ENCODE peak calls at places on chromosomes 13 and 19, in nine cellular contexts. One of them, this sample, is unnamed.

GRCh38 chr19:756232-756631 is 5.3 kb downstream of the MISP start:
- DNase-seq in stomach: no peak
- DNase-seq in SK-N-SH: peak; percentile 67
- DNase-seq in GM12878: no peak
- DNase-seq in HCT116: peak; percentile 73
- DNase-seq in sigmoid colon: no peak
- DNase-seq in transverse colon: peak; percentile 51
- DNase-seq in HL-60: no peak
- DNase-seq in breast epithelium: no peak
- DNase-seq in this sample: peak; percentile 82

GRCh38 chr13:43742911-43743310 is 43.9 kb downstream of the ENOX1 start:
- DNase-seq in sigmoid colon: no peak
- DNase-seq in transverse colon: no peak
- DNase-seq in breast epithelium: no peak
- DNase-seq in HCT116: no peak
- DNase-seq in SK-N-SH: no peak
- DNase-seq in stomach: no peak
- DNase-seq in HL-60: no peak
- DNase-seq in GM12878: no peak
- DNase-seq in this sample: no peak

GRCh38 chr13:27186295-27186694 is 14.7 kb upstream of the USP12 start:
- DNase-seq in transverse colon: no peak
- DNase-seq in sigmoid colon: no peak
- DNase-seq in HL-60: no peak
- DNase-seq in GM12878: no peak
- DNase-seq in SK-N-SH: no peak
- DNase-seq in stomach: no peak
- DNase-seq in breast epithelium: no peak
- DNase-seq in HCT116: no peak
- DNase-seq in this sample: no peak

GRCh38 chr13:98254541-98254940 is 77.5 kb upstream of the RNF113B start:
- DNase-seq in stomach: no peak
- DNase-seq in GM12878: no peak
- DNase-seq in SK-N-SH: peak; percentile 63
- DNase-seq in transverse colon: no peak
- DNase-seq in HCT116: no peak
- DNase-seq in breast epithelium: no peak
- DNase-seq in HL-60: no peak
- DNase-seq in sigmoid colon: no peak
- DNase-seq in this sample: no peak

GRCh38 chr19:43809762-43810696 is 7.8 kb upstream of the LYPD5 start:
- DNase-seq in breast epithelium: no peak
- DNase-seq in stomach: no peak
- DNase-seq in GM12878: peak; percentile 24
- DNase-seq in SK-N-SH: peak; percentile 55
- DNase-seq in sigmoid colon: no peak
- DNase-seq in HCT116: peak; percentile 63
- DNase-seq in transverse colon: no peak
- DNase-seq in HL-60: peak; percentile 50
- DNase-seq in this sample: peak; percentile 29

GRCh38 chr19:1490020-1490310 is 185 bp downstream of the PCSK4 start:
- DNase-seq in GM12878: no peak
- DNase-seq in sigmoid colon: no peak
- DNase-seq in stomach: no peak
- DNase-seq in breast epithelium: no peak
- DNase-seq in HL-60: no peak
- DNase-seq in SK-N-SH: no peak
- DNase-seq in HCT116: no peak
- DNase-seq in transverse colon: no peak
- DNase-seq in this sample: no peak

GRCh38 chr13:99304541-99304940 is 2.7 kb downstream of the GPR183 start:
- DNase-seq in breast epithelium: no peak
- DNase-seq in HL-60: peak; percentile 46
- DNase-seq in HCT116: no peak
- DNase-seq in stomach: no peak
- DNase-seq in sigmoid colon: no peak
- DNase-seq in GM12878: no peak
- DNase-seq in SK-N-SH: no peak
- DNase-seq in transverse colon: no peak
- DNase-seq in this sample: no peak

GRCh38 chr19:9075064-9075964 is 11.5 kb upstream of the OR1M1 start:
- DNase-seq in breast epithelium: peak; percentile 69
- DNase-seq in HL-60: no peak
- DNase-seq in sigmoid colon: peak; percentile 90
- DNase-seq in SK-N-SH: peak; percentile 30
- DNase-seq in GM12878: no peak
- DNase-seq in stomach: peak; percentile 58
- DNase-seq in HCT116: peak; percentile 97
- DNase-seq in transverse colon: peak; percentile 50
- DNase-seq in this sample: peak; percentile 65

GRCh38 chr19:2492870-2493269 is 16.9 kb downstream of the GADD45B start:
- DNase-seq in sigmoid colon: no peak
- DNase-seq in transverse colon: no peak
- DNase-seq in SK-N-SH: peak; percentile 33
- DNase-seq in HL-60: no peak
- DNase-seq in breast epithelium: no peak
- DNase-seq in HCT116: no peak
- DNase-seq in stomach: no peak
- DNase-seq in GM12878: no peak
- DNase-seq in this sample: no peak

GRCh38 chr19:2490659-2491058 is 14.7 kb downstream of the GADD45B start:
- DNase-seq in transverse colon: no peak
- DNase-seq in SK-N-SH: no peak
- DNase-seq in sigmoid colon: no peak
- DNase-seq in HCT116: no peak
- DNase-seq in breast epithelium: no peak
- DNase-seq in stomach: no peak
- DNase-seq in HL-60: no peak
- DNase-seq in GM12878: no peak
- DNase-seq in this sample: no peak

GRCh38 chr19:2488942-2489731 is 13.2 kb downstream of the GADD45B start:
- DNase-seq in sigmoid colon: no peak
- DNase-seq in HCT116: no peak
- DNase-seq in breast epithelium: no peak
- DNase-seq in GM12878: no peak
- DNase-seq in HL-60: peak; percentile 43
- DNase-seq in SK-N-SH: peak; percentile 92
- DNase-seq in transverse colon: peak; percentile 73
- DNase-seq in stomach: peak; percentile 82
- DNase-seq in this sample: no peak

GRCh38 chr19:2488405-2488941 is 12.5 kb downstream of the GADD45B start:
- DNase-seq in HCT116: no peak
- DNase-seq in HL-60: no peak
- DNase-seq in sigmoid colon: no peak
- DNase-seq in GM12878: no peak
- DNase-seq in breast epithelium: no peak
- DNase-seq in stomach: no peak
- DNase-seq in transverse colon: peak; percentile 73
- DNase-seq in SK-N-SH: no peak
- DNase-seq in this sample: no peak

DNA sequence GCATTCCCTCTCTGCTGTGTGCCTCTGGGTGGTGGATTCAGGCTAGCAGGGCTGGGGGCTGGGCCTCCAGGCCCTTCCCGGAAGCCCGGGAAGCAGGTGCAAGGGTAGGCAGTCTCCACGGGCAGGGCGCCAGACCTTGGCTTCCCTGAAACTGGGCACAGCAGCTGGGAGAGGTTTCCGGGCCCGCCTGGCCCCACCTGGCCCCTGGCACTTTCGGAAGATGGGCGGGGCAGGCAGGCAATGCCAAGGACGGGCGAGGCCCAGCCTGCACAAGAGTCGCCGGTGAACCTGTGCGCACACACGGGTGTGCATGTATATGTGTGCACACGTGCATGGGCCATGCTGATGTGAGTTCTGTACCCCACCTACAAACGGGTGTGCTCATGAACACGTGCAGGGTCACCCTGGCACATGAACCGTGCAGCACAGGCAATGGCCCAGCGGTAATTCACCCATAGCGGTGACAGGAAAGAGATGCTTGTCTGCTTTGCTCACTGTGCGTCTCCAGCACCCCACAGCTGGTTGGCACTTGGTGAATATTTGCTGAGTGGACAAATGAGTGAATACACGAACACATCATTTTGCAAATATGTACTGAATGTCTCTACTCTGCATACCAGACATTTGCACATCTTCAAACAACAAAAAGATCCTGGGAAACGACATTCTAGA is 15.3 kb downstream of the GADD45B start:
- DNase-seq in stomach: peak; percentile 98
- DNase-seq in SK-N-SH: no peak
- DNase-seq in HL-60: no peak
- DNase-seq in breast epithelium: peak; percentile 64
- DNase-seq in GM12878: no peak
- DNase-seq in HCT116: no peak
- DNase-seq in sigmoid colon: no peak
- DNase-seq in transverse colon: peak; percentile 96
- DNase-seq in this sample: no peak
- TF ChIP-seq POLR2AphosphoS5 in stomach: peak; percentile 33
- TF ChIP-seq POLR2AphosphoS5 in SK-N-SH: peak; percentile 19
- TF ChIP-seq POLR2AphosphoS5 in HL-60: peak; percentile 25
- TF ChIP-seq POLR2AphosphoS5 in breast epithelium: peak; percentile 63
- TF ChIP-seq POLR2AphosphoS5 in GM12878: no peak
- TF ChIP-seq POLR2AphosphoS5 in HCT116: no peak
- TF ChIP-seq POLR2AphosphoS5 in sigmoid colon: no peak
- TF ChIP-seq POLR2AphosphoS5 in transverse colon: peak; percentile 84
- TF ChIP-seq POLR2AphosphoS5 in this sample: no peak

GRCh38 chr19:52200044-52200443 is 10.2 kb downstream of the PPP2R1A start:
- DNase-seq in HCT116: no peak
- DNase-seq in transverse colon: no peak
- DNase-seq in SK-N-SH: no peak
- DNase-seq in HL-60: no peak
- DNase-seq in breast epithelium: peak; percentile 35
- DNase-seq in sigmoid colon: peak; percentile 84
- DNase-seq in stomach: no peak
- DNase-seq in GM12878: no peak
- DNase-seq in this sample: no peak

GRCh38 chr19:52198678-52199077 is 8.8 kb downstream of the PPP2R1A start:
- DNase-seq in sigmoid colon: no peak
- DNase-seq in transverse colon: no peak
- DNase-seq in stomach: no peak
- DNase-seq in HL-60: no peak
- DNase-seq in breast epithelium: no peak
- DNase-seq in HCT116: no peak
- DNase-seq in SK-N-SH: no peak
- DNase-seq in GM12878: no peak
- DNase-seq in this sample: no peak

GRCh38 chr19:52196256-52196967 is 6.6 kb downstream of the PPP2R1A start:
- DNase-seq in breast epithelium: no peak
- DNase-seq in HCT116: no peak
- DNase-seq in transverse colon: no peak
- DNase-seq in SK-N-SH: no peak
- DNase-seq in GM12878: no peak
- DNase-seq in HL-60: no peak
- DNase-seq in sigmoid colon: no peak
- DNase-seq in stomach: no peak
- DNase-seq in this sample: no peak

GRCh38 chr19:52197964-52198363 is 8.1 kb downstream of the PPP2R1A start:
- DNase-seq in transverse colon: no peak
- DNase-seq in sigmoid colon: no peak
- DNase-seq in breast epithelium: no peak
- DNase-seq in stomach: no peak
- DNase-seq in GM12878: no peak
- DNase-seq in HCT116: no peak
- DNase-seq in HL-60: no peak
- DNase-seq in SK-N-SH: no peak
- DNase-seq in this sample: no peak
- TF ChIP-seq POLR2AphosphoS5 in transverse colon: no peak
- TF ChIP-seq POLR2AphosphoS5 in sigmoid colon: no peak
- TF ChIP-seq POLR2AphosphoS5 in breast epithelium: no peak
- TF ChIP-seq POLR2AphosphoS5 in stomach: no peak
- TF ChIP-seq POLR2AphosphoS5 in GM12878: no peak
- TF ChIP-seq POLR2AphosphoS5 in HCT116: no peak
- TF ChIP-seq POLR2AphosphoS5 in HL-60: no peak
- TF ChIP-seq POLR2AphosphoS5 in SK-N-SH: no peak
- TF ChIP-seq POLR2AphosphoS5 in this sample: no peak

GRCh38 chr13:107066355-107066754 is 498.4 kb upstream of the ARGLU1 start:
- DNase-seq in SK-N-SH: no peak
- DNase-seq in HCT116: no peak
- DNase-seq in stomach: no peak
- DNase-seq in breast epithelium: no peak
- DNase-seq in transverse colon: no peak
- DNase-seq in sigmoid colon: no peak
- DNase-seq in HL-60: no peak
- DNase-seq in GM12878: no peak
- DNase-seq in this sample: no peak

GRCh38 chr13:107069107-107069776 is 501.3 kb upstream of the ARGLU1 start:
- DNase-seq in transverse colon: no peak
- DNase-seq in breast epithelium: no peak
- DNase-seq in sigmoid colon: no peak
- DNase-seq in HL-60: no peak
- DNase-seq in GM12878: no peak
- DNase-seq in HCT116: no peak
- DNase-seq in SK-N-SH: peak; percentile 34
- DNase-seq in stomach: no peak
- DNase-seq in this sample: no peak

DNA sequence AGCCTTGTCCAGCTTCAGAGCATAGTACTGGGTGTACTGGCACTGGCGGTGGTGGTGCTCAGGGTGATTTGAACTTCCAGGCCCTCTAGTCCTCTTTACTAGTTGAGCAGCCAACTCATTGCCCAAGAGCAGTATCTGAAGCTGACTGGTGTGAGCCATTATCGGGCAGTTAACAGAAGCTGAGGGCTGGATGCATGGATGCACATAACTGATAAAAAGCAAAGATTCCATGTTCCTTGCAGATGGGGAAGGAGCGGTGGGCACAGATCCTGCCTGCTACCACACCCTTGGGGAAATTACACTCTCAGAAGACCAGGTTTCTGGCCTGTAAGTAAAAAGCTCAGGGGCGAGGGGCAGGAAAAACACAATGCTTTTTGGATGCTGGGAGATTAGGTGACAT is 499.4 kb upstream of the ARGLU1 start:
- DNase-seq in SK-N-SH: peak; percentile 11
- DNase-seq in HL-60: no peak
- DNase-seq in transverse colon: no peak
- DNase-seq in sigmoid colon: no peak
- DNase-seq in GM12878: no peak
- DNase-seq in HCT116: no peak
- DNase-seq in stomach: no peak
- DNase-seq in breast epithelium: no peak
- DNase-seq in this sample: no peak
- TF ChIP-seq POLR2AphosphoS5 in SK-N-SH: no peak
- TF ChIP-seq POLR2AphosphoS5 in HL-60: no peak
- TF ChIP-seq POLR2AphosphoS5 in transverse colon: no peak
- TF ChIP-seq POLR2AphosphoS5 in sigmoid colon: no peak
- TF ChIP-seq POLR2AphosphoS5 in GM12878: no peak
- TF ChIP-seq POLR2AphosphoS5 in HCT116: no peak
- TF ChIP-seq POLR2AphosphoS5 in stomach: no peak
- TF ChIP-seq POLR2AphosphoS5 in breast epithelium: no peak
- TF ChIP-seq POLR2AphosphoS5 in this sample: no peak

DNA sequence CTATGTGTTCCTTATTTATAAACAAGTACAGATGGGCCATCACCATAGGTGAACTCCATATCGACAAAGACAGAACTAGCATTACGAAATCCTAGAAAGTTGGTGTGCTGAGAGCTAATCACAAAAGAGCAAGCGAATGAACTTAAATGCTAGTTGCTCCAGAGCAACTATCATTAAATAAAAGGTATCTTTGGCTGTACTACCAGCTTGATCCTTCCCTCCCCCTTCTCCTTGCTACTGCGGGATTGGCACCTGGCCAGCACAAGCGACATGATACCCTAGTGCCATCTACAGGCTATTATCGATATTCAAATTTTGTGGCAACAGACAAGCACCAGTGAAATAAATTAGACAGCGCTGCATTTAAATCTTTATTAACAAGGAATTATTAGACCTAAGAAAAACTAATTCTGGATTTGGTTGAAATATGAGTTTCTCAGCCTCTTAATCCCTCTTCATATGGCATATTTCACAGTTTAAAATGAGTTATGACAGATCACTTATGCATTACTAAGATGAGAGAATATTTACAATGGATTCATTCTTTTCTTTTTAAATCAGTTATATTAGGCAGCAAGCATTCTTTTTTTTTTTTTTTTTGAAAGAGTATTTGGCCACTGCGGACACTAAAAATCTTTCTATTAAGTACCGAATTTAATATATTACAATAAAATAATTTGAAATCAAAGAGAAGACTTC is 5.8 kb downstream of the PCDH9 start:
- DNase-seq in breast epithelium: peak; percentile 54
- DNase-seq in sigmoid colon: peak; percentile 92
- DNase-seq in GM12878: no peak
- DNase-seq in transverse colon: peak; percentile 64
- DNase-seq in SK-N-SH: peak; percentile 62
- DNase-seq in HL-60: peak; percentile 71
- DNase-seq in stomach: peak; percentile 87
- DNase-seq in HCT116: peak; percentile 59
- DNase-seq in this sample: peak; percentile 56
- TF ChIP-seq POLR2AphosphoS5 in breast epithelium: no peak
- TF ChIP-seq POLR2AphosphoS5 in sigmoid colon: peak; percentile 83
- TF ChIP-seq POLR2AphosphoS5 in GM12878: no peak
- TF ChIP-seq POLR2AphosphoS5 in transverse colon: peak; percentile 55
- TF ChIP-seq POLR2AphosphoS5 in SK-N-SH: no peak
- TF ChIP-seq POLR2AphosphoS5 in HL-60: peak; percentile 60
- TF ChIP-seq POLR2AphosphoS5 in stomach: no peak
- TF ChIP-seq POLR2AphosphoS5 in HCT116: peak; percentile 49
- TF ChIP-seq POLR2AphosphoS5 in this sample: no peak

This sample was measured in HepG2.